ENCODE peak calls at places on chromosomes 6 and 20, in ten cellular contexts. F is activated gamma-delta T cell treated with Interleukin-2 at 50 U/mL for 16 hours, V is EL, A is aorta, U is DMS153, Z is HCEC 1CT, T is MM.1S, I is glomerular endothelial cell, L is NCI-H345, M is GM12891. J is an unnamed sample.

GRCh38 chr6:98816799-98817198 is 17.6 kb upstream of the POU3F2 start:
- DNase-seq in F (no peak), U (no peak), L (no peak), I (no peak), T (no peak), M (no peak), A (no peak), Z (no peak), V (no peak), J (no peak)

GRCh38 chr6:129114992-129115391 is 232.1 kb downstream of the LAMA2 start:
- DNase-seq in M (no peak), V (no peak), T (no peak), U (no peak), A (no peak), L (no peak), I (no peak), Z (no peak), F (no peak), J (no peak)

GRCh38 chr20:34713194-34713943 is 9.2 kb downstream of the TP53INP2 start:
- DNase-seq in L (no peak), Z (peak), T (no peak), V (peak), A (no peak), F (no peak), I (peak), M (no peak), U (no peak), J (no peak)

GRCh38 chr20:56391037-56391436 is 978 bp downstream of the AURKA start:
- DNase-seq in F (no peak), T (no peak), U (no peak), A (no peak), V (no peak), L (no peak), M (no peak), I (no peak), Z (no peak), J (no peak)

GRCh38 chr20:26163890-26164289 is 467.2 kb upstream of the ZNF337 start:
- DNase-seq in T (no peak), M (no peak), L (no peak), V (peak), I (no peak), A (no peak), Z (peak), U (no peak), F (no peak), J (no peak)

GRCh38 chr20:48703511-48704219 is 124.1 kb downstream of the PREX1 start:
- DNase-seq in F (no peak), U (no peak), I (no peak), Z (no peak), A (peak), T (no peak), L (no peak), M (no peak), V (no peak), J (no peak)

GRCh38 chr6:110958332-110959192 is at the start of gene GTF3C6:
- DNase-seq in F (peak), A (peak), T (peak), Z (peak), M (peak), I (no peak), U (peak), V (peak), L (peak), J (peak)

GRCh38 chr6:108133594-108134179 is 32.1 kb upstream of the NR2E1 start:
- DNase-seq in I (no peak), F (no peak), M (peak), U (peak), A (peak), L (peak), T (no peak), V (peak), Z (peak), J (no peak)

GRCh38 chr20:12748359-12748994 is 260.3 kb upstream of the SPTLC3 start:
- DNase-seq in Z (no peak), A (no peak), U (no peak), T (peak), V (no peak), L (no peak), I (no peak), F (no peak), M (no peak), J (peak)

GRCh38 chr6:38805682-38806081 is 90.6 kb downstream of the DNAH8 start:
- DNase-seq in T (no peak), L (no peak), A (no peak), V (no peak), F (no peak), I (no peak), U (no peak), Z (no peak), M (no peak), J (no peak)

GRCh38 chr6:100433726-100434435 is 30.8 kb downstream of the SIM1 start:
- DNase-seq in L (no peak), T (no peak), I (no peak), M (no peak), A (no peak), Z (no peak), V (peak), U (no peak), F (no peak), J (no peak)

GRCh38 chr20:64222273-64222672 is 33.3 kb upstream of the PCMTD2 start:
- DNase-seq in L (no peak), I (no peak), A (no peak), F (no peak), M (no peak), U (no peak), V (peak), Z (no peak), T (no peak), J (no peak)

GRCh38 chr20:17635320-17635673 is 46.7 kb downstream of the RRBP1 start:
- DNase-seq in M (no peak), T (no peak), I (no peak), L (no peak), Z (no peak), A (no peak), V (no peak), F (no peak), U (no peak), J (no peak)

GRCh38 chr6:37134622-37135191 is 35.2 kb upstream of the PIM1 start:
- DNase-seq in L (no peak), I (peak), V (peak), Z (peak), U (no peak), M (no peak), F (peak), T (no peak), A (peak), J (no peak)

GRCh38 chr6:21438986-21439352 is 154.6 kb upstream of the SOX4 start:
- DNase-seq in L (no peak), I (no peak), Z (peak), A (no peak), M (no peak), U (no peak), V (no peak), T (peak), F (no peak), J (no peak)

GRCh38 chr6:57040011-57040410 is 6.5 kb upstream of the KIAA1586 start:
- DNase-seq in T (no peak), M (no peak), Z (peak), U (no peak), L (peak), V (no peak), A (no peak), I (no peak), F (no peak), J (no peak)

GRCh38 chr20:25283221-25283951 is 35.5 kb downstream of the PYGB start:
- DNase-seq in M (no peak), A (peak), Z (no peak), T (no peak), I (no peak), F (peak), U (no peak), L (no peak), V (no peak), J (no peak)

GRCh38 chr6:157304840-157305675 is 18.3 kb downstream of the TMEM242 start:
- DNase-seq in F (no peak), Z (peak), A (no peak), T (no peak), I (peak), U (no peak), M (no peak), V (peak), L (no peak), J (no peak)

GRCh38 chr6:29926795-29927427 is 15.4 kb upstream of the HLA-A start:
- DNase-seq in Z (peak), F (peak), V (peak), M (peak), L (no peak), A (peak), I (no peak), T (peak), U (peak), J (peak)

GRCh38 chr20:61128701-61129655 is 123.1 kb upstream of the CDH4 start:
- DNase-seq in M (no peak), A (no peak), U (no peak), T (no peak), V (no peak), I (no peak), F (no peak), L (no peak), Z (no peak), J (no peak)

GRCh38 chr6:19934996-19935591 is 97.9 kb downstream of the ID4 start:
- DNase-seq in I (no peak), A (no peak), U (no peak), T (no peak), V (no peak), L (no peak), M (no peak), F (no peak), Z (no peak), J (no peak)

GRCh38 chr6:102215425-102215824 is 821.9 kb downstream of the GRIK2 start:
- DNase-seq in Z (no peak), A (no peak), M (no peak), V (no peak), F (no peak), I (no peak), U (no peak), L (no peak), T (no peak), J (no peak)

GRCh38 chr20:19071442-19071717 is 141.1 kb upstream of the SLC24A3 start:
- DNase-seq in M (no peak), L (no peak), I (no peak), Z (no peak), A (no peak), F (no peak), V (no peak), U (no peak), T (no peak), J (no peak)

GRCh38 chr6:35049346-35049745 is 91.8 kb downstream of the TCP11 start:
- DNase-seq in A (no peak), I (no peak), F (no peak), T (no peak), L (no peak), M (no peak), U (no peak), V (no peak), Z (no peak), J (no peak)

GRCh38 chr20:44489931-44490330 is 14.3 kb downstream of the TTPAL start:
- DNase-seq in F (no peak), Z (no peak), T (peak), I (no peak), M (no peak), V (no peak), L (no peak), U (no peak), A (no peak), J (no peak)

GRCh38 chr6:83509416-83509815 is 2.9 kb upstream of the PRSS35 start:
- DNase-seq in V (peak), F (no peak), U (no peak), Z (no peak), M (no peak), I (no peak), L (no peak), A (no peak), T (no peak), J (no peak)

GRCh38 chr20:61891476-61891875 is 174.2 kb downstream of the TAF4 start:
- DNase-seq in Z (no peak), V (no peak), L (no peak), U (no peak), I (no peak), M (no peak), F (no peak), T (no peak), A (no peak), J (no peak)

GRCh38 chr6:48249071-48249470 is 138.1 kb upstream of the PTCHD4 start:
- DNase-seq in A (no peak), M (no peak), V (no peak), T (no peak), F (no peak), I (no peak), Z (no peak), L (no peak), U (no peak), J (no peak)

J was measured in RPMI8226.